ENCODE peak calls at places on chromosomes 11 and 22, in ten cellular contexts. A, Y, W, S, L, C, U, R, N and X are unnamed samples. For H4K20me1 and H3K9me2, the result is how much of the 10 kb centered on the place peaks cover.

GRCh38 chr11:78221396-78222315 is 32.9 kb downstream of the USP35 start:
- DNase-seq in N (no peak), Y (no peak), S (no peak), R (no peak), A (no peak), L (no peak), C (no peak), W (no peak), U (no peak), X (no peak)

GRCh38 chr11:33706961-33707360 is 6.3 kb upstream of the C11orf91 start:
- DNase-seq in Y (no peak), U (no peak), N (peak), A (no peak), R (no peak), L (no peak), W (no peak), C (no peak), S (no peak), X (no peak)

GRCh38 chr11:10295056-10295901 is 1.3 kb upstream of the SBF2 start:
- DNase-seq in U (no peak), C (no peak), W (peak), L (no peak), Y (no peak), S (no peak), R (no peak), N (peak), A (no peak), X (no peak)

GRCh38 chr11:44833221-44833620 is 106.5 kb downstream of the TSPAN18 start:
- DNase-seq in W (no peak), C (no peak), L (no peak), R (no peak), U (no peak), A (no peak), S (no peak), Y (no peak), N (no peak), X (no peak)

GRCh38 chr11:45919806-45920530 is 2.3 kb upstream of the PEX16 start:
- DNase-seq in U (no peak), A (no peak), C (no peak), R (peak), Y (no peak), S (no peak), L (no peak), N (no peak), W (no peak), X (no peak)

GRCh38 chr11:121589946-121590537 is 137.3 kb upstream of the SORL1-AS1 start:
- DNase-seq in U (peak), C (no peak), S (peak), A (no peak), N (no peak), R (no peak), Y (no peak), W (no peak), L (no peak), X (no peak)

GRCh38 chr11:117072517-117073218 is 25.6 kb downstream of the SIK3 start:
- DNase-seq in W (peak), N (peak), A (peak), S (no peak), U (no peak), C (peak), R (no peak), L (no peak), Y (no peak), X (peak)

GRCh38 chr11:119081682-119082081 is 3.0 kb upstream of the HMBS start:
- DNase-seq in R (no peak), Y (no peak), C (no peak), N (peak), W (peak), U (no peak), S (no peak), L (no peak), A (no peak), X (no peak)

GRCh38 chr11:73612601-73613137 is 14.8 kb upstream of the FAM168A start:
- DNase-seq in R (no peak), S (no peak), C (no peak), W (no peak), U (no peak), Y (no peak), A (no peak), N (no peak), L (no peak), X (no peak)

GRCh38 chr11:2222479-2222878 is 47.9 kb downstream of the ASCL2 start:
- DNase-seq in A (no peak), U (no peak), C (no peak), Y (no peak), S (no peak), L (no peak), R (no peak), N (no peak), W (no peak), X (no peak)

GRCh38 chr22:35966314-35967045 is 62.1 kb downstream of the RBFOX2 start:
- DNase-seq in N (no peak), S (no peak), U (no peak), W (peak), L (no peak), Y (no peak), R (no peak), C (no peak), A (no peak), X (peak)

GRCh38 chr11:126233391-126233790 is 21.8 kb downstream of the FAM118B start:
- DNase-seq in S (no peak), L (no peak), U (no peak), C (no peak), W (peak), N (no peak), Y (no peak), A (no peak), R (no peak), X (peak)

GRCh38 chr22:47197735-47198500 is 435.5 kb downstream of the TBC1D22A start:
- DNase-seq in S (no peak), W (no peak), R (peak), A (no peak), N (no peak), L (no peak), Y (no peak), C (no peak), U (no peak), X (no peak)

GRCh38 chr11:8839306-8839956 is 71.6 kb upstream of the AKIP1 start:
- DNase-seq in A (no peak), S (no peak), R (no peak), Y (no peak), C (no peak), N (no peak), W (no peak), U (no peak), L (peak), X (no peak)

GRCh38 chr22:36334081-36334831 is 53.5 kb downstream of the MYH9 start:
- DNase-seq in W (no peak), L (peak), S (peak), A (no peak), N (no peak), U (no peak), C (no peak), R (no peak), Y (no peak), X (no peak)

GRCh38 chr11:119471329-119471728 is 48.4 kb upstream of the THY1 start:
- DNase-seq in L (peak), R (no peak), Y (no peak), W (peak), C (no peak), S (no peak), A (no peak), N (no peak), U (no peak), X (no peak)

DNA sequence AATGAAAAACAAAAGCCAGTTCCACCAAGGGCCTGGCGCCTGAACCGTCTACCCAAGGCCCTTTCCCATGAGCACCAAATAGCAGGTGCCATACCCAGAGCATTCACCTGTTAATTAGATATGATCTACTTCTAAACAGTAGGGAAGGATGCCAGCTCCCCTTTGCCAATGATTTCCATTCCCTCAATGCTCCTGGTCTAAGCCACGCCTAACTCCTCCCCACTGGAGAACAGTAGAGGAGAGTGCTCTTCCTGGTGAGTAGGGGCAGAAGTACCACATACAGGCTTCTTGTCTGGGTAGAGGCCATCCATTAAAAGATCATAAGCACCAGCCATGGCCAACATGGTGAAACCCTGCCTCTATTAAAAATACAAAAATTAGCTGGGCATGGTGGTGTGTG is 40.7 kb downstream of the PACSIN2 start:
- DNase-seq in A (no peak), R (no peak), U (no peak), S (no peak), Y (no peak), L (no peak), C (no peak), N (no peak), W (no peak), X (no peak)
- H4K20me1 ChIP-seq in A (under half), R (half or more), U (under half), S (under half), Y (under half), L (under half), C (half or more), N (under half), W (under half), X (under half)

GRCh38 chr22:17397756-17398155 is 28.5 kb downstream of the CECR2 start:
- DNase-seq in A (no peak), Y (no peak), R (no peak), U (no peak), W (no peak), S (no peak), C (no peak), N (no peak), L (no peak), X (no peak)
- H3K9me2 ChIP-seq in A (under half), Y (under half), R (under half), U (under half), W (under half), S (under half), C (under half), N (under half), L (under half), X (under half)

GRCh38 chr11:64894812-64895452 is 16.5 kb upstream of the EHD1 start:
- DNase-seq in U (no peak), A (no peak), S (no peak), L (no peak), Y (no peak), R (no peak), N (no peak), C (no peak), W (no peak), X (no peak)

GRCh38 chr11:64892411-64892831 is 14.0 kb upstream of the EHD1 start:
- DNase-seq in L (no peak), W (no peak), C (no peak), U (no peak), Y (no peak), R (no peak), S (no peak), A (no peak), N (no peak), X (no peak)

GRCh38 chr11:64892838-64893193 is 14.4 kb upstream of the EHD1 start:
- DNase-seq in U (no peak), R (no peak), N (no peak), Y (no peak), A (no peak), S (no peak), L (no peak), W (no peak), C (no peak), X (no peak)

GRCh38 chr11:64893194-64894069 is 15.0 kb upstream of the EHD1 start:
- DNase-seq in W (no peak), L (no peak), S (no peak), Y (no peak), C (peak), N (no peak), U (no peak), A (no peak), R (no peak), X (no peak)

DNA sequence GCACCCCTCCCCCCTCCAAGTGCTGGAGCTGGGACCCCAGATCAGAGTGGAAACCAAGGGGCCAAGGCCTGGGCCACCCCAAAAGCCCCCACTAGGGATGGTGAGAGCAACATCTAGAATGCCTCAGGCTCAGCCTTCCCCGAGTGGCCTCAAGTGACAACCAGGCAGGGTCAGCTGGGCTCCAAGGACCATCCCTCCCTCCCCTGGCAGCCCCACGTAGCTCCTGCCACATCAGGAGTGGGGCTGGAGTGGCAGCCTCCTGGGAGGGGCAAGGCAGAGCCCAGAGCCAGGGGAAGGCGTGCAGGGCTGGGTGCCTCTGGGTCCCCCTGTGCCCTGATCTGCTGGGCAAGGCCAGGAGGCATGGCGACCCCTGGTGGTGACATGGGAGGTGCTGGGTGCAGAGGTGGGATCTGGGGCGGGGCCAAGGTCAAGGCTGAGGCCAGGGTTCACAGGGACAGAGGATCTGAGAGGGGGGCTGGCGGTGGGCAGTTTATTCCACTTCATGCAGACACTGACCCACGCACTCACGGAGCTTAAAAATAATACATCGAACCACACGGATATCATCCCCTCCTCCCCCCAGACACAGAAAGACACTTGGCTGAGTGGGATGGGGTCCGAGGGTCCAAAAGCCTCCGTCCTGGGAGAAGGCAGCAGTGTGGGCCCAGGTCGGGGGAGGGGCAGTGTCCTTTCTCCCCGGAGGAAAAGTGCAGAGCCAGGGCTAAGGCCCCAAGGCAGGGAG is 15.8 kb upstream of the EHD1 start:
- DNase-seq in W (peak), N (peak), R (peak), S (peak), A (no peak), U (peak), L (peak), C (peak), Y (peak), X (peak)
- H3K4me2 ChIP-seq in W (no peak), N (no peak), R (no peak), S (no peak), A (peak), U (no peak), L (no peak), C (peak), Y (no peak), X (no peak)

DNA sequence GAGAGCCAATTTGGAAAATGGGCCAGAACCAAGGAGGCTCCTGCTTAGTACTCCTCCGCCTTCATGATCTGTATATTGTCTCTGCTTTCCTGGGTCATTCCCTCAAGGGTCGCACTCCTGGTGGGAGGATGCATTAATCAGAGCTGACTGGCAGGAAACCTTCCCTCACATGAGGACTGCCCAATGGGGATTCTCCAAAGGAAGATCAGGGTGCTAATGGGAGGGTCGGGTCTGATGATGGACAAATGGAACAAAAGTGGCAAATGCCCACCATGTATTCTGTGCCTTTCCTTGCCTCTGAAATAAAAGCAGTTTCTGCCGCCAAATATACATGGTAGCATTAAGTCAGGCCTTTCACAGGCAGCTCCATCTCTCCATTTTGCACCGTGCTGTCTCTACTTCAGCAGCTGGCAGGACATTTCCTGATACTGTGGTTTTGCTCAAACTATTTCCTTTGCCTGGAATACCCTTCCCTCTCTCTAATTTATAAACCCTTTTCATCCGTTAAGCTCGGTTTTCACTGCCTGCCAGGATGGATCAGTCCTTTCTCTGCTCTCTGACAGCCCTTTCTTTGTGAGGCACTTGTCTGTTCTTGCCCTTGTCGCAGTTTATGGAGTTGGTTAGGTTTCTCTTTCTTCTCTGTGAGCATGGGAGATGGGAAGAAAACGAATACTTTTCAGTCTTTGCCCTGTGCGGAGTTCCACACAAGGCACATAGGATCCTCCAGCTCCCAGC is 13.5 kb downstream of the SREBF2 start:
- DNase-seq in A (no peak), L (peak), R (no peak), S (no peak), C (no peak), U (no peak), W (no peak), Y (no peak), N (no peak), X (no peak)
- H4K20me1 ChIP-seq in A (under half), L (half or more), R (under half), S (under half), C (half or more), U (half or more), W (under half), Y (half or more), N (under half), X (under half)